ENCODE peak calls at places on chromosomes 16 and 17, in four cellular contexts. One of them, this sample, is unnamed.
A peak's percentile ranks its signal among the peaks of the same experiment; 100 is the strongest.

GRCh38 chr16:84484579-84485254 is 19.7 kb downstream of the MEAK7 start:
- DNase-seq in neural crest cell: peak; percentile 69
- DNase-seq in left cardiac atrium: peak; percentile 69
- DNase-seq in HuH-7: peak; percentile 70
- DNase-seq in this sample: peak; percentile 58

GRCh38 chr17:57391076-57391825 is 134.9 kb downstream of the MSI2 start:
- DNase-seq in neural crest cell: no peak
- DNase-seq in left cardiac atrium: no peak
- DNase-seq in HuH-7: no peak
- DNase-seq in this sample: no peak

GRCh38 chr17:49213803-49214202 is 3.3 kb downstream of the ABI3 start:
- DNase-seq in neural crest cell: no peak
- DNase-seq in left cardiac atrium: no peak
- DNase-seq in HuH-7: no peak
- DNase-seq in this sample: no peak

GRCh38 chr17:19766016-19766415 is 17.9 kb upstream of the ALDH3A1 start:
- DNase-seq in neural crest cell: no peak
- DNase-seq in left cardiac atrium: no peak
- DNase-seq in HuH-7: no peak
- DNase-seq in this sample: no peak

GRCh38 chr16:78122774-78123315 is 23.4 kb downstream of the WWOX start:
- DNase-seq in neural crest cell: no peak
- DNase-seq in left cardiac atrium: no peak
- DNase-seq in HuH-7: no peak
- DNase-seq in this sample: peak; percentile 56

GRCh38 chr17:69763503-69763902 is 311.5 kb upstream of the KCNJ16 start:
- DNase-seq in neural crest cell: no peak
- DNase-seq in left cardiac atrium: no peak
- DNase-seq in HuH-7: no peak
- DNase-seq in this sample: no peak

GRCh38 chr17:12959441-12959840 is 58.4 kb downstream of the ELAC2 start:
- DNase-seq in neural crest cell: no peak
- DNase-seq in left cardiac atrium: no peak
- DNase-seq in HuH-7: no peak
- DNase-seq in this sample: no peak

GRCh38 chr17:72465191-72466024 is 344.6 kb downstream of the SOX9 start:
- DNase-seq in neural crest cell: no peak
- DNase-seq in left cardiac atrium: no peak
- DNase-seq in HuH-7: no peak
- DNase-seq in this sample: peak; percentile 34

GRCh38 chr17:48541036-48541573 is 3.8 kb downstream of the HOXB2 start:
- DNase-seq in neural crest cell: no peak
- DNase-seq in left cardiac atrium: no peak
- DNase-seq in HuH-7: no peak
- DNase-seq in this sample: no peak

GRCh38 chr17:76772842-76773521 is 35.1 kb downstream of the MFSD11 start:
- DNase-seq in neural crest cell: no peak
- DNase-seq in left cardiac atrium: peak; percentile 55
- DNase-seq in HuH-7: no peak
- DNase-seq in this sample: no peak

GRCh38 chr16:17803625-17804410 is 333.1 kb upstream of the XYLT1 start:
- DNase-seq in neural crest cell: no peak
- DNase-seq in left cardiac atrium: no peak
- DNase-seq in HuH-7: no peak
- DNase-seq in this sample: no peak

GRCh38 chr16:1174477-1175357 is 21.8 kb downstream of the CACNA1H start:
- DNase-seq in neural crest cell: no peak
- DNase-seq in left cardiac atrium: no peak
- DNase-seq in HuH-7: no peak
- DNase-seq in this sample: no peak

GRCh38 chr16:67150833-67151396 is at the start of gene B3GNT9:
- DNase-seq in neural crest cell: peak; percentile 52
- DNase-seq in left cardiac atrium: peak; percentile 86
- DNase-seq in HuH-7: no peak
- DNase-seq in this sample: peak; percentile 88

GRCh38 chr17:30263552-30264333 is 28.0 kb downstream of the BLMH start:
- DNase-seq in neural crest cell: no peak
- DNase-seq in left cardiac atrium: no peak
- DNase-seq in HuH-7: no peak
- DNase-seq in this sample: no peak

GRCh38 chr17:39576187-39576586 is 31.5 kb downstream of the NEUROD2 start:
- DNase-seq in neural crest cell: peak; percentile 37
- DNase-seq in left cardiac atrium: no peak
- DNase-seq in HuH-7: no peak
- DNase-seq in this sample: no peak

GRCh38 chr16:10552998-10553491 is 27.4 kb downstream of the EMP2 start:
- DNase-seq in neural crest cell: no peak
- DNase-seq in left cardiac atrium: peak; percentile 68
- DNase-seq in HuH-7: no peak
- DNase-seq in this sample: peak; percentile 91

GRCh38 chr17:39950871-39951348 is 11.9 kb upstream of the GSDMA start:
- DNase-seq in neural crest cell: no peak
- DNase-seq in left cardiac atrium: peak; percentile 29
- DNase-seq in HuH-7: peak; percentile 20
- DNase-seq in this sample: no peak

GRCh38 chr16:3289998-3290673 is 6.8 kb downstream of the ZNF263 start:
- DNase-seq in neural crest cell: no peak
- DNase-seq in left cardiac atrium: no peak
- DNase-seq in HuH-7: no peak
- DNase-seq in this sample: no peak

GRCh38 chr17:14301279-14301760 is 439 bp downstream of the HS3ST3B1 start:
- DNase-seq in neural crest cell: no peak
- DNase-seq in left cardiac atrium: no peak
- DNase-seq in HuH-7: no peak
- DNase-seq in this sample: peak; percentile 57

GRCh38 chr17:40038882-40039513 is 15.2 kb downstream of the MED24 start:
- DNase-seq in neural crest cell: peak; percentile 29
- DNase-seq in left cardiac atrium: peak; percentile 79
- DNase-seq in HuH-7: peak; percentile 64
- DNase-seq in this sample: no peak

GRCh38 chr16:83851473-83851872 is 43.7 kb downstream of the HSBP1 start:
- DNase-seq in neural crest cell: no peak
- DNase-seq in left cardiac atrium: no peak
- DNase-seq in HuH-7: no peak
- DNase-seq in this sample: peak; percentile 2

GRCh38 chr17:57457188-57457587 is 200.9 kb downstream of the MSI2 start:
- DNase-seq in neural crest cell: no peak
- DNase-seq in left cardiac atrium: no peak
- DNase-seq in HuH-7: no peak
- DNase-seq in this sample: no peak

GRCh38 chr17:628507-628941 is 86.1 kb downstream of the VPS53 start:
- DNase-seq in neural crest cell: no peak
- DNase-seq in left cardiac atrium: no peak
- DNase-seq in HuH-7: peak; percentile 10
- DNase-seq in this sample: no peak

GRCh38 chr17:35214631-35215273 is 20.6 kb upstream of the SLC35G3 start:
- DNase-seq in neural crest cell: no peak
- DNase-seq in left cardiac atrium: no peak
- DNase-seq in HuH-7: no peak
- DNase-seq in this sample: no peak

GRCh38 chr17:4988168-4988567 is 693 bp upstream of the CAMTA2 start:
- DNase-seq in neural crest cell: no peak
- DNase-seq in left cardiac atrium: no peak
- DNase-seq in HuH-7: no peak
- DNase-seq in this sample: no peak

GRCh38 chr17:17021194-17021863 is 20.9 kb upstream of the MPRIP start:
- DNase-seq in neural crest cell: no peak
- DNase-seq in left cardiac atrium: peak; percentile 82
- DNase-seq in HuH-7: no peak
- DNase-seq in this sample: no peak